ENCODE peak calls at places on chromosomes 3 and 15, in four cellular contexts. One of them, this sample, is unnamed. For H3K36me3, the result is how much of the 10 kb centered on the place peaks cover.

GRCh38 chr3:71551286-71551919 is 32.1 kb downstream of the FOXP1 start:
- DNase-seq in pancreas: no peak
- DNase-seq in bronchial epithelial cell: peak
- DNase-seq in tibial artery: no peak
- DNase-seq in this sample: no peak

GRCh38 chr3:73037369-73037699 is 24.1 kb upstream of the EBLN2 start:
- DNase-seq in tibial artery: no peak
- DNase-seq in bronchial epithelial cell: no peak
- DNase-seq in pancreas: no peak
- DNase-seq in this sample: no peak

GRCh38 chr15:64130159-64130558 is 21.4 kb upstream of the SNX22 start:
- DNase-seq in pancreas: no peak
- DNase-seq in bronchial epithelial cell: no peak
- DNase-seq in tibial artery: no peak
- DNase-seq in this sample: no peak

GRCh38 chr3:31356941-31357340 is 175.8 kb upstream of the STT3B start:
- DNase-seq in bronchial epithelial cell: peak
- DNase-seq in tibial artery: no peak
- DNase-seq in pancreas: no peak
- DNase-seq in this sample: no peak

GRCh38 chr15:64894395-64895056 is 17.2 kb upstream of the ANKDD1A start:
- DNase-seq in tibial artery: no peak
- DNase-seq in bronchial epithelial cell: no peak
- DNase-seq in pancreas: no peak
- DNase-seq in this sample: no peak

GRCh38 chr3:189652042-189652441 is 20.9 kb downstream of the TP63 start:
- DNase-seq in tibial artery: no peak
- DNase-seq in pancreas: no peak
- DNase-seq in bronchial epithelial cell: peak
- DNase-seq in this sample: no peak

GRCh38 chr3:141242722-141243092 is 11.1 kb downstream of the PXYLP1 start:
- DNase-seq in tibial artery: no peak
- DNase-seq in pancreas: no peak
- DNase-seq in bronchial epithelial cell: no peak
- DNase-seq in this sample: no peak

GRCh38 chr3:82587174-82587573 is 825.7 kb upstream of the GBE1 start:
- DNase-seq in bronchial epithelial cell: no peak
- DNase-seq in tibial artery: no peak
- DNase-seq in pancreas: no peak
- DNase-seq in this sample: no peak

GRCh38 chr3:112333386-112334334 is 704 bp downstream of the CD200 start:
- DNase-seq in pancreas: no peak
- DNase-seq in tibial artery: peak
- DNase-seq in bronchial epithelial cell: no peak
- DNase-seq in this sample: no peak

GRCh38 chr3:79410617-79411016 is 357.2 kb downstream of the ROBO1 start:
- DNase-seq in bronchial epithelial cell: no peak
- DNase-seq in pancreas: no peak
- DNase-seq in tibial artery: no peak
- DNase-seq in this sample: no peak

GRCh38 chr3:144018776-144019175 is 47.2 kb downstream of the DIPK2A start:
- DNase-seq in tibial artery: no peak
- DNase-seq in pancreas: no peak
- DNase-seq in bronchial epithelial cell: peak
- DNase-seq in this sample: no peak

GRCh38 chr3:10379961-10380360 is 59.0 kb upstream of the SEC13 start:
- DNase-seq in bronchial epithelial cell: no peak
- DNase-seq in tibial artery: no peak
- DNase-seq in pancreas: no peak
- DNase-seq in this sample: no peak

GRCh38 chr3:55461896-55462295 is 25.2 kb downstream of the WNT5A start:
- DNase-seq in pancreas: peak
- DNase-seq in bronchial epithelial cell: peak
- DNase-seq in tibial artery: no peak
- DNase-seq in this sample: no peak

GRCh38 chr3:12946661-12947316 is 105.4 kb upstream of the RPL32 start:
- DNase-seq in tibial artery: no peak
- DNase-seq in bronchial epithelial cell: peak
- DNase-seq in pancreas: no peak
- DNase-seq in this sample: no peak

GRCh38 chr3:118436863-118437262 is 597.8 kb downstream of the IGSF11 start:
- DNase-seq in tibial artery: no peak
- DNase-seq in bronchial epithelial cell: no peak
- DNase-seq in pancreas: no peak
- DNase-seq in this sample: no peak

GRCh38 chr15:48702569-48703239 is 57.2 kb upstream of the FBN1 start:
- DNase-seq in tibial artery: no peak
- DNase-seq in bronchial epithelial cell: no peak
- DNase-seq in pancreas: no peak
- DNase-seq in this sample: no peak

GRCh38 chr15:47762621-47763020 is 45.3 kb downstream of the SEMA6D start:
- DNase-seq in pancreas: no peak
- DNase-seq in bronchial epithelial cell: no peak
- DNase-seq in tibial artery: no peak
- DNase-seq in this sample: no peak

GRCh38 chr15:64634576-64635485 is 140.6 kb downstream of the RBPMS2 start:
- DNase-seq in pancreas: no peak
- DNase-seq in bronchial epithelial cell: peak
- DNase-seq in tibial artery: no peak
- DNase-seq in this sample: no peak

GRCh38 chr15:27990411-27991338 is 108.4 kb downstream of the OCA2 start:
- DNase-seq in bronchial epithelial cell: no peak
- DNase-seq in pancreas: no peak
- DNase-seq in tibial artery: no peak
- DNase-seq in this sample: no peak

GRCh38 chr3:66035763-66036477 is 2.8 kb downstream of the MAGI1 start:
- DNase-seq in pancreas: no peak
- DNase-seq in tibial artery: no peak
- DNase-seq in bronchial epithelial cell: no peak
- DNase-seq in this sample: no peak

GRCh38 chr15:71379893-71380292 is 264.6 kb downstream of the THSD4 start:
- DNase-seq in pancreas: no peak
- DNase-seq in bronchial epithelial cell: no peak
- DNase-seq in tibial artery: no peak
- DNase-seq in this sample: no peak

GRCh38 chr15:69531302-69532027 is 78.8 kb downstream of the RPLP1 start:
- DNase-seq in tibial artery: peak
- DNase-seq in pancreas: no peak
- DNase-seq in bronchial epithelial cell: no peak
- DNase-seq in this sample: no peak

GRCh38 chr3:177824841-177825240 is 627.6 kb upstream of the TBL1XR1 start:
- DNase-seq in tibial artery: no peak
- DNase-seq in pancreas: no peak
- DNase-seq in bronchial epithelial cell: no peak
- DNase-seq in this sample: no peak
- H3K36me3 ChIP-seq in tibial artery: under half
- H3K36me3 ChIP-seq in pancreas: under half
- H3K36me3 ChIP-seq in bronchial epithelial cell: under half
- H3K36me3 ChIP-seq in this sample: under half

DNA sequence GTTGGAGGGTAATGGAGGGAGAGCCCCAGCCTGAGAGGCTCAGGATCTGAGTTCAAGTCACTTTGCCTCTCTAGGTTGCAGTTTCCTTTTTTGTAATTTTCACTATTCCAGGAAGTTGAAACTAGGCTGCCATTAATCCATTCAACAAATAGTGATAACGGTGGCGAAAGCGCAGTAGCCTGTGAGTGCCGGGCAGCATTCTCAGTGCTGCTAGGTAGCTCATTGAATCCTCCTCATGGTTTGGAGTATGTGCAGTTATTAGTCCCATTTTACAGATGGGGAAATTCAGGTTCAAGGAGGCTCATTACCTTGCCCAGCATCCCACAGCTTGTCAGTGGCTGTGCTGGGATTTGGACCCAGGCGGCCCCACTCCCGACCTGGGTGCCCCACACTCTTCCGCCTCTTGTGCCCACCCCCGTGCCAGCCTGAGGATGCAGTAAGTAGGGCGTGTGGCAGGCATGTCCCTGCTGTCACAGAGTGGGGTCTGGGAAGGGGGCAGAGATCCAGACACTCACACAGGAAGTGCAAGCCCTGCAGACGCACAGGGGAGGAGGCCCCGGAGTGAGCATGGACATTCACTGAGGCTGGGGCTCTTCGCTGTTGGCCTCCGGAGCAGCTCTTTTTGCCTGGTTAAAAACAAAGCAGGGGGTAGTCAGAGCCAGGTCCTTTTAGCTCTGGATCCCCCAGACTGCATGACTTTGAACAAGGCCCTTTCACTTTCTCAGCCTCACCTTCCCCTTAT is 58.8 kb downstream of the SLC6A6 start:
- DNase-seq in bronchial epithelial cell: no peak
- DNase-seq in tibial artery: no peak
- DNase-seq in pancreas: no peak
- DNase-seq in this sample: no peak
- H3K36me3 ChIP-seq in bronchial epithelial cell: under half
- H3K36me3 ChIP-seq in tibial artery: under half
- H3K36me3 ChIP-seq in pancreas: under half
- H3K36me3 ChIP-seq in this sample: under half

GRCh38 chr15:34914316-34914715 is 55.2 kb downstream of the AQR start:
- DNase-seq in pancreas: no peak
- DNase-seq in tibial artery: no peak
- DNase-seq in bronchial epithelial cell: no peak
- DNase-seq in this sample: no peak
- H3K36me3 ChIP-seq in pancreas: under half
- H3K36me3 ChIP-seq in tibial artery: half or more
- H3K36me3 ChIP-seq in bronchial epithelial cell: under half
- H3K36me3 ChIP-seq in this sample: half or more

GRCh38 chr15:80831606-80832224 is 52.5 kb downstream of the CEMIP start:
- DNase-seq in bronchial epithelial cell: no peak
- DNase-seq in pancreas: no peak
- DNase-seq in tibial artery: no peak
- DNase-seq in this sample: no peak

GRCh38 chr15:80831192-80831591 is 52.0 kb downstream of the CEMIP start:
- DNase-seq in bronchial epithelial cell: no peak
- DNase-seq in pancreas: no peak
- DNase-seq in tibial artery: no peak
- DNase-seq in this sample: no peak

GRCh38 chr15:80830677-80831076 is 51.5 kb downstream of the CEMIP start:
- DNase-seq in pancreas: no peak
- DNase-seq in tibial artery: no peak
- DNase-seq in bronchial epithelial cell: no peak
- DNase-seq in this sample: no peak

GRCh38 chr15:80825361-80826030 is 46.3 kb downstream of the CEMIP start:
- DNase-seq in tibial artery: no peak
- DNase-seq in bronchial epithelial cell: peak
- DNase-seq in pancreas: no peak
- DNase-seq in this sample: no peak

DNA sequence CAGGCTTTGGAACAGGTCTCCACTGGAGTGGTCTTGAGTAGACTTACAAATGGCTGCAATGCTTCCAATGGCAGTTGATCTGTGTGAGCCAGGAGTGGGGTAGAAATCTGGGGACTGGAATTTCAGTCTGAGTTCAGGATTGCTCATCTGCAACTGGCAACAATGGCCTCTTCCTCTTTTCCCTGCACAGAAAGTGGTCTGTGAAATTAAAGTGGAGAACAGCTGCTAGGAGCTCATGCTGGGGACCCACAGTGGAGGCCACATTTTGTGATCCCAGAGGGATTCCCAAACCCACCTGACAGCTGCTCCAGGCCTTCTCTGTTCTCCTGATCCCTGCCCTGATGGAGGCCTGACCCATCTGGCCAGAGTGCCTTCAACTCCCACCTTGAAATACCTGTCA is 49.6 kb downstream of the CEMIP start:
- DNase-seq in bronchial epithelial cell: no peak
- DNase-seq in tibial artery: no peak
- DNase-seq in pancreas: no peak
- DNase-seq in this sample: no peak
- H3K36me3 ChIP-seq in bronchial epithelial cell: under half
- H3K36me3 ChIP-seq in tibial artery: under half
- H3K36me3 ChIP-seq in pancreas: under half
- H3K36me3 ChIP-seq in this sample: under half

DNA sequence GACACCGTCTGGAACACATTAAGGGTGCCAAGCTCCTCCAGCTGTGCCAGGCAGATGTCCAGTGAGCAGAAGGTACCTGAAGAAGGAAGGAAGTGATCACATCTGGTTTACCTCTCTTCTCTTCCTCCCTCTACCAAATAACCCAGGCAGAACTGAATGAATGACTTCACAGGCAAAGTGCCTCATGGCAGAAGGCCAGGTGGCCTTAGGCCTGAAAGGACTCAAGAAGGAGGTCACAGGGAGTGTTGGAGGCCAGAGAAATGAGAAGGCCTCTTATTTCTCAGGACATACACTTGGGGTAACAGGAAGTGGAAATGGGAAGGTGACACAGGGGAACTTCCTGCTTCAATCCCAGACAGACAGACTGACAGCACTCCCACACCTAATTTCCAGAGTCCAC is 17.4 kb upstream of the SIN3A start:
- DNase-seq in pancreas: no peak
- DNase-seq in tibial artery: no peak
- DNase-seq in bronchial epithelial cell: no peak
- DNase-seq in this sample: no peak
- H3K36me3 ChIP-seq in pancreas: under half
- H3K36me3 ChIP-seq in tibial artery: half or more
- H3K36me3 ChIP-seq in bronchial epithelial cell: under half
- H3K36me3 ChIP-seq in this sample: half or more

GRCh38 chr15:41079717-41080116 is 36.4 kb downstream of the INO80 start:
- DNase-seq in bronchial epithelial cell: no peak
- DNase-seq in tibial artery: no peak
- DNase-seq in pancreas: no peak
- DNase-seq in this sample: no peak
- H3K36me3 ChIP-seq in bronchial epithelial cell: under half
- H3K36me3 ChIP-seq in tibial artery: half or more
- H3K36me3 ChIP-seq in pancreas: under half
- H3K36me3 ChIP-seq in this sample: half or more

GRCh38 chr3:4772858-4773257 is 206.4 kb upstream of the BHLHE40 start:
- DNase-seq in tibial artery: no peak
- DNase-seq in pancreas: peak
- DNase-seq in bronchial epithelial cell: no peak
- DNase-seq in this sample: no peak

GRCh38 chr3:4776399-4776979 is 202.7 kb upstream of the BHLHE40 start:
- DNase-seq in bronchial epithelial cell: peak
- DNase-seq in pancreas: no peak
- DNase-seq in tibial artery: no peak
- DNase-seq in this sample: no peak

GRCh38 chr3:4772171-4772804 is 206.9 kb upstream of the BHLHE40 start:
- DNase-seq in tibial artery: peak
- DNase-seq in bronchial epithelial cell: no peak
- DNase-seq in pancreas: peak
- DNase-seq in this sample: no peak

GRCh38 chr3:4773583-4773982 is 205.7 kb upstream of the BHLHE40 start:
- DNase-seq in bronchial epithelial cell: no peak
- DNase-seq in tibial artery: no peak
- DNase-seq in pancreas: no peak
- DNase-seq in this sample: no peak

DNA sequence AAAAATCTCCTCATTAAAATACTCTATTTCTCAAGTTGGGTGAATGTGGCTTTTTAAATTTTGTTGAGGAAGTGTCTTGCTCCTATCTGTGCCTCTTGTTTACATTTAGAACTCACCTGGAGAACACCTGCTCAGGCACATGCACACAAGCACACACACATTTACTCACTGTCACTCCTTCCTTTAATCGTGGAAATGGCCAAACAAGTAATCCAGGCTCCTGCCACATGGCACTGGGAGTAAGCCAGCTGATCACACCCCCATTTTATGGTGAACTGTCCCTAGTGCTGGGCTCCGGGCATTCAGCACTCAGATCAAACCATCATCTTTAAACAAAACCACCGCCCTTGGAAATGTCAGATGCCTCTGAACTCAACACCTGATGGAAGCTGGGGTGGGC is 204.7 kb upstream of the BHLHE40 start:
- DNase-seq in pancreas: peak
- DNase-seq in tibial artery: no peak
- DNase-seq in bronchial epithelial cell: no peak
- DNase-seq in this sample: no peak
- H3K36me3 ChIP-seq in pancreas: under half
- H3K36me3 ChIP-seq in tibial artery: under half
- H3K36me3 ChIP-seq in bronchial epithelial cell: under half
- H3K36me3 ChIP-seq in this sample: under half